ENCODE peak calls at places on chromosomes 1 and 21, in seven cellular contexts. C is breast epithelium, F is tibial nerve, R is uterus, Q is transverse colon, B is IMR-90, L is stomach. S is an unnamed sample.

GRCh38 chr1:233725423-233725822 is 111.5 kb downstream of the KCNK1 start:
- DNase-seq in L (no peak), B (no peak), R (no peak), Q (no peak), C (no peak), F (no peak), S (no peak)

GRCh38 chr1:212606734-212607205 is 1.8 kb upstream of the ATF3 start:
- DNase-seq in B (no peak), R (peak; percentile 63), C (peak; percentile 88), Q (peak; percentile 91), L (peak; percentile 89), F (peak; percentile 21), S (no peak)

GRCh38 chr1:110605901-110606783 is at the start of gene KCNA2:
- DNase-seq in Q (peak; percentile 22), B (no peak), C (no peak), L (peak; percentile 26), F (no peak), R (no peak), S (no peak)

GRCh38 chr1:231387770-231388669 is 34.1 kb downstream of the EGLN1 start:
- DNase-seq in R (no peak), F (no peak), L (no peak), Q (no peak), C (no peak), B (peak; percentile 27), S (no peak)

GRCh38 chr1:37965301-37965700 is 18.4 kb upstream of the INPP5B start:
- DNase-seq in Q (no peak), C (no peak), R (no peak), F (no peak), B (no peak), L (no peak), S (no peak)

GRCh38 chr21:41074607-41075184 is 93.3 kb upstream of the BACE2 start:
- DNase-seq in L (no peak), B (no peak), Q (no peak), C (no peak), R (no peak), F (no peak), S (no peak)

GRCh38 chr1:93033029-93033428 is 46.1 kb upstream of the MTF2 start:
- DNase-seq in Q (no peak), F (no peak), C (no peak), L (no peak), B (no peak), R (no peak), S (no peak)

GRCh38 chr1:94081566-94082344 is 39.2 kb downstream of the ABCA4 start:
- DNase-seq in C (no peak), B (peak; percentile 91), L (no peak), Q (no peak), F (no peak), R (no peak), S (no peak)

GRCh38 chr1:66335859-66336640 is 197.9 kb upstream of the SGIP1 start:
- DNase-seq in L (peak; percentile 63), F (peak; percentile 55), R (no peak), Q (peak; percentile 79), B (peak; percentile 61), C (peak; percentile 66), S (no peak)

GRCh38 chr21:44800971-44801467 is 601 bp downstream of the UBE2G2 start:
- DNase-seq in B (peak; percentile 26), C (no peak), R (no peak), L (no peak), Q (no peak), F (no peak), S (peak; percentile 54)

GRCh38 chr1:30732277-30732996 is 9.1 kb upstream of the MATN1 start:
- DNase-seq in R (no peak), B (peak; percentile 18), Q (no peak), L (no peak), F (no peak), C (peak; percentile 51), S (peak; percentile 35)

GRCh38 chr1:18486195-18486594 is 5.5 kb downstream of the KLHDC7A start:
- DNase-seq in R (no peak), Q (no peak), C (no peak), F (no peak), B (no peak), L (no peak), S (no peak)

GRCh38 chr21:45572783-45573451 is 30.7 kb upstream of the SLC19A1 start:
- DNase-seq in B (no peak), C (no peak), R (peak; percentile 5), F (peak; percentile 20), Q (no peak), L (no peak), S (no peak)

GRCh38 chr1:182141040-182141439 is 79.5 kb upstream of the ZNF648 start:
- DNase-seq in R (no peak), C (peak; percentile 35), B (no peak), Q (no peak), F (no peak), L (no peak), S (no peak)

GRCh38 chr1:234730110-234730509 is 120.1 kb upstream of the IRF2BP2 start:
- DNase-seq in Q (no peak), B (no peak), F (no peak), L (no peak), R (no peak), C (no peak), S (no peak)

GRCh38 chr1:181538836-181539235 is 55.5 kb downstream of the CACNA1E start:
- DNase-seq in B (no peak), R (no peak), C (no peak), Q (no peak), F (no peak), L (no peak), S (no peak)

GRCh38 chr1:186648606-186649005 is 31.6 kb downstream of the PTGS2 start:
- DNase-seq in F (no peak), L (no peak), Q (no peak), R (no peak), B (no peak), C (no peak), S (no peak)

GRCh38 chr1:6770727-6771567 is 14.3 kb upstream of the CAMTA1 start:
- DNase-seq in L (no peak), Q (no peak), R (peak; percentile 24), B (peak; percentile 50), C (no peak), F (no peak), S (peak; percentile 38)

GRCh38 chr1:244012232-244012631 is 38.9 kb upstream of the ZBTB18 start:
- DNase-seq in B (peak; percentile 78), L (no peak), R (peak; percentile 22), Q (no peak), C (no peak), F (no peak), S (peak; percentile 35)

GRCh38 chr1:204198978-204199340 is 2.7 kb upstream of the KISS1 start:
- DNase-seq in C (no peak), F (no peak), R (no peak), B (no peak), L (no peak), Q (no peak), S (no peak)

GRCh38 chr1:153152481-153152880 is 1.8 kb upstream of the SPRR2G start:
- DNase-seq in F (no peak), R (no peak), L (no peak), B (no peak), Q (no peak), C (no peak), S (no peak)

GRCh38 chr1:153155542-153155941 is 4.9 kb upstream of the SPRR2G start:
- DNase-seq in C (no peak), L (no peak), B (no peak), F (no peak), R (no peak), Q (no peak), S (no peak)

GRCh38 chr1:153150846-153151245 is at the start of gene SPRR2G:
- DNase-seq in L (no peak), Q (no peak), C (no peak), B (no peak), F (no peak), R (no peak), S (no peak)
- TF ChIP-seq POLR2A in L (no peak), Q (no peak), C (no peak), B (no peak), F (no peak), R (no peak), S (no peak)

GRCh38 chr1:191590578-191590977 is 567.7 kb upstream of the RGS18 start:
- DNase-seq in C (no peak), F (no peak), B (no peak), R (no peak), L (no peak), Q (no peak), S (no peak)

GRCh38 chr1:191589536-191589935 is 568.7 kb upstream of the RGS18 start:
- DNase-seq in F (no peak), C (no peak), B (no peak), L (no peak), R (no peak), Q (no peak), S (no peak)

GRCh38 chr1:191592111-191592510 is 566.2 kb upstream of the RGS18 start:
- DNase-seq in L (no peak), F (no peak), C (no peak), B (peak; percentile 9), R (no peak), Q (no peak), S (no peak)

GRCh38 chr1:191595170-191595569 is 563.1 kb upstream of the RGS18 start:
- DNase-seq in L (no peak), R (no peak), C (no peak), Q (no peak), F (no peak), B (no peak), S (no peak)

GRCh38 chr1:191592907-191593306 is 565.4 kb upstream of the RGS18 start:
- DNase-seq in Q (no peak), L (no peak), B (no peak), C (no peak), F (no peak), R (no peak), S (no peak)
- TF ChIP-seq POLR2A in Q (no peak), L (no peak), B (no peak), C (no peak), F (no peak), R (no peak), S (no peak)

GRCh38 chr1:3313579-3313955 is 140.9 kb upstream of the ARHGEF16 start:
- DNase-seq in R (peak; percentile 89), L (peak; percentile 88), B (peak; percentile 89), Q (peak; percentile 71), F (peak; percentile 82), C (peak; percentile 83), S (peak; percentile 41)
- TF ChIP-seq POLR2A in R (no peak), L (no peak), B (peak; percentile 71), Q (no peak), F (no peak), C (no peak), S (no peak)

DNA sequence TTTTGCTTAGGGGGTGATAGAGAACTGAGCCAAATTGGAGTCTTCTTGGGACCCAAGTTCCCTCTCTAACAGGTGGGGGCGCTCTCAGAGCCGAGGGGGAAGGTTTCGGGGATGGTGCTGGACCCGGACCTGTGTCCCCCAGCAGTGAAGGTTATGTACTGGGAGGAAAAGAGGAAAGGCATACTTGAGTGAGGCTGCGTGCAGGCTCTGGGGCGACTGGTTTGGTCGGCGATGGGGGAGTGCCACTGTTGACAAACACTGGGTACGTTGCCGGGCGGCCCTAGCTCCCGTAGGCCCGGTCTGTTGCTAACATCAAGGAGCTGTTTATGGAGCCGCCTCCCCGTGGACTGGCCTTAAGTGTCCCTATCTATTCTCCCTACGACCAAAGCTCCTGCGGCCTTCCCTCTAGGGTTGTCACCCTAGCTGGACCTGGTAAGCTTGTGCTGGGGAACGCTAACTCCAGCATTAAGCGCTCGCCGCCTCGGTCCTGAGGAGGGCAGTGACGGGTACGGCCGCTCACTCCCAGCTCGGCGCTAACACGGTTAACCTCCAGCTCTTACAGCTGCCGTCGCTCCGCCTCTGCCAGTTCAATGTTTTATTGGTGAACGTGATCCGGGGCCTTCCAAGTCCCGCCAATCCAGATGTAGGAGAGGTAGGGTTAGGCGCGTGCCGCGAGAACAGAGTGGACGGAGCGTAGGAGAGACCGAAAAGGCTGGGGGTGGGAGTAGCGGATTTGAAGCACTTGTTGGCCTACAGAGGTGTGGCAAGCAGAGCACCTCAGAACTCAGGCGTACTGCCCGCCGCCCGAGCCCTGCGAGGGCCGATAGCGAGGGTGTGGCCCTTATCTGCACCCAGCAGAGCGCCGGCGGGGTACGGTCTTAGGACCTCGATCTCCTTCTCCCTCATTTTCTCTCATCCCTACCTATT is at the start of gene PPOX:
- DNase-seq in F (peak; percentile 95), L (peak; percentile 97), B (peak; percentile 98), R (peak; percentile 93), Q (peak; percentile 97), C (peak; percentile 98), S (peak; percentile 89)
- TF ChIP-seq POLR2A in F (no peak), L (no peak), B (peak; percentile 94), R (peak; percentile 58), Q (peak; percentile 84), C (peak; percentile 32), S (peak; percentile 75)